ENCODE peak calls at places on chromosomes 3 and 15, in five cellular contexts. One of them, this sample, is unnamed.

GRCh38 chr3:113006350-113007056 is 15.7 kb downstream of the GTPBP8 start:
- DNase-seq in CD8-positive, alpha-beta T cell: no peak
- DNase-seq in neural crest cell: no peak
- DNase-seq in Caco-2: no peak
- DNase-seq in left ventricle myocardium inferior: no peak
- DNase-seq in this sample: no peak

GRCh38 chr3:15291589-15292541 is 40.5 kb downstream of the SH3BP5 start:
- DNase-seq in Caco-2: no peak
- DNase-seq in CD8-positive, alpha-beta T cell: peak; percentile 73
- DNase-seq in left ventricle myocardium inferior: no peak
- DNase-seq in neural crest cell: no peak
- DNase-seq in this sample: no peak

GRCh38 chr3:120741837-120742197 is 499 bp downstream of the RABL3 start:
- DNase-seq in neural crest cell: no peak
- DNase-seq in CD8-positive, alpha-beta T cell: no peak
- DNase-seq in Caco-2: no peak
- DNase-seq in left ventricle myocardium inferior: no peak
- DNase-seq in this sample: no peak

GRCh38 chr3:140748903-140749302 is 71.0 kb downstream of the TRIM42 start:
- DNase-seq in Caco-2: no peak
- DNase-seq in neural crest cell: no peak
- DNase-seq in CD8-positive, alpha-beta T cell: no peak
- DNase-seq in left ventricle myocardium inferior: no peak
- DNase-seq in this sample: no peak

GRCh38 chr3:29335438-29335837 is 54.6 kb downstream of the RBMS3 start:
- DNase-seq in neural crest cell: peak; percentile 17
- DNase-seq in left ventricle myocardium inferior: peak; percentile 68
- DNase-seq in CD8-positive, alpha-beta T cell: no peak
- DNase-seq in Caco-2: no peak
- DNase-seq in this sample: peak; percentile 89

GRCh38 chr3:186772281-186772885 is 11.0 kb upstream of the EIF4A2 start:
- DNase-seq in Caco-2: no peak
- DNase-seq in CD8-positive, alpha-beta T cell: no peak
- DNase-seq in neural crest cell: no peak
- DNase-seq in left ventricle myocardium inferior: no peak
- DNase-seq in this sample: no peak

GRCh38 chr15:29904731-29905417 is 82.6 kb upstream of the TJP1 start:
- DNase-seq in CD8-positive, alpha-beta T cell: no peak
- DNase-seq in left ventricle myocardium inferior: no peak
- DNase-seq in neural crest cell: no peak
- DNase-seq in Caco-2: no peak
- DNase-seq in this sample: no peak

GRCh38 chr3:36944641-36945270 is at the start of gene TRANK1:
- DNase-seq in left ventricle myocardium inferior: peak; percentile 63
- DNase-seq in neural crest cell: peak; percentile 39
- DNase-seq in CD8-positive, alpha-beta T cell: peak; percentile 80
- DNase-seq in Caco-2: peak; percentile 50
- DNase-seq in this sample: peak; percentile 80

GRCh38 chr3:87236093-87236492 is 9.0 kb downstream of the CHMP2B start:
- DNase-seq in CD8-positive, alpha-beta T cell: no peak
- DNase-seq in neural crest cell: no peak
- DNase-seq in Caco-2: no peak
- DNase-seq in left ventricle myocardium inferior: no peak
- DNase-seq in this sample: no peak

GRCh38 chr3:61442696-61443095 is 118.7 kb upstream of the PTPRG start:
- DNase-seq in neural crest cell: no peak
- DNase-seq in CD8-positive, alpha-beta T cell: no peak
- DNase-seq in Caco-2: no peak
- DNase-seq in left ventricle myocardium inferior: no peak
- DNase-seq in this sample: no peak

GRCh38 chr3:168061332-168061996 is 34.3 kb downstream of the GOLIM4 start:
- DNase-seq in Caco-2: peak; percentile 8
- DNase-seq in left ventricle myocardium inferior: no peak
- DNase-seq in CD8-positive, alpha-beta T cell: no peak
- DNase-seq in neural crest cell: no peak
- DNase-seq in this sample: no peak
- TF ChIP-seq CTCF in Caco-2: no peak
- TF ChIP-seq CTCF in left ventricle myocardium inferior: no peak
- TF ChIP-seq CTCF in CD8-positive, alpha-beta T cell: no peak
- TF ChIP-seq CTCF in neural crest cell: no peak
- TF ChIP-seq CTCF in this sample: no peak

DNA sequence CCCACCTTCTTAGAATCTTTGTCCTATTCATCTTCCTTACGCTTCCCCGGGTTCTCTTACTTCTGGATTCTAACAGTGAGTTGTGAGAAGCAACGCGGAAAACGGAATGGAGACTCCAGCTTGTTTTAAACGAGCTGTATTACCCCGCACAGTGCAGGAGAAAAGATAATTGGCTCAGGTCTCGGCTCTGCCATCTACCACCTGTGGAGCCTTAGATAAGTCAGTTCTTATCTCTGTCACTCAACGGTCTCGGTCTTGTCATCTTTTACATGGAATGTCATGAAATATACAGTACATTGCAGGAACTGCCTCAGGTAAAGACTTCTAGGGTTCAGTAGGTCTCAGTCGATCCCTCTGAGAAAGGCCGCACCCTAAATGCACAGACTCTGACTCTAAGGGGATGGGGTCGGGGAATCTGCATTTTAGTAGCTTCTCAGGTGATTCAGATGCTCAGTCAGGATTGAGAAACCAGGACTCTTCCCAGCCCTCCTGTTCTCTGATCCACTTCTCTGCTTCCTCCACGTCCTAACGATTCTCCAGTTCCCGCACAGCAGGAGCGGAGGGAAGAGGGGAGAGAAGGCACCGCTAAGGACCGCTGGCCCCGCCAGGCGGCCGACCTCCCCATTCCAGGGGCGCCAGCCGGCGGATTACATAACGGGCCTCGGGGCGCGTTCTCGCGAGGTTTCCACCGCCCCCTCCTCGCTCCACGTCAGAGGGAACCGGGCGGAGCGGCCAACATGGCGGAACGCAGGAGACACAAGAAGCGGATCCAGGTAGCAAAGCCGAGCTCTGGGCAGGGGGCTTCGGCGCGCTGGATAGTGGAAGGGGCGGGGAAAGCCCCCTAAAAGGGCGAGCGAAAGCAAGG is at the start of gene SEC62:
- DNase-seq in CD8-positive, alpha-beta T cell: peak; percentile 95
- DNase-seq in Caco-2: peak; percentile 95
- DNase-seq in neural crest cell: peak; percentile 91
- DNase-seq in left ventricle myocardium inferior: peak; percentile 95
- DNase-seq in this sample: peak; percentile 95
- TF ChIP-seq CTCF in CD8-positive, alpha-beta T cell: no peak
- TF ChIP-seq CTCF in Caco-2: peak; percentile 19
- TF ChIP-seq CTCF in neural crest cell: peak; percentile 56
- TF ChIP-seq CTCF in left ventricle myocardium inferior: peak; percentile 58
- TF ChIP-seq CTCF in this sample: no peak

DNA sequence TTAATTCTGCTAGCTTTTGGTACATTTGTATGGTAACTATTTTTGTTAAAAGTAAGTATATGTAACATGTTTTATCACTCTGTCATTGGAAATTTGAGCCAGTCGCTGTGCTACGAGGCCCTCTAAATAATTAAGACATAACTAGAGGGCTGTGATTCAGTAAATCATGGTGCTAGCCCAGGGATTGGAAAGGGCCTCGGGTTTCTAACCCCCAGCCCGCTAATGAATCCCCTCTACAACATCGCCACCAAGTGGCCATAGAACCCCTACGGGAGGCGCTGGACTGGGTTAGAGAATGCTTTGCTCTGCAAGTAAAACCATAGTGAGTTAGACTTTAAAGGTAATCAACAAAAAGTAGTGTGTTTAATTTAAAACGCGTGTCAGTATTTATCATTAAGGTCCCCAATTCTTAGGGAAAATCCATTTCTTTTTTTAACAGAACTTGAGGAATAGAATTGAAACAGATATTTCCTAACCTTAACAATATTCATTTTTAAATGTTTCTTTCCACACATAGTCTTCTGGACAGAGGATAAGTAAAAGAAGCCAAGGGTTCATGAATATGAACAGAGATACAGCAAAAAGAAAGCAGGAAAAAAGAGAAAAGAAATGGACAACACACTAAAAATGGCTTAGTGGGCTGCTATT is 744.7 kb downstream of the EPHA3 start:
- DNase-seq in Caco-2: peak; percentile 69
- DNase-seq in CD8-positive, alpha-beta T cell: no peak
- DNase-seq in left ventricle myocardium inferior: no peak
- DNase-seq in neural crest cell: peak; percentile 78
- DNase-seq in this sample: no peak
- TF ChIP-seq CTCF in Caco-2: peak; percentile 59
- TF ChIP-seq CTCF in CD8-positive, alpha-beta T cell: no peak
- TF ChIP-seq CTCF in left ventricle myocardium inferior: peak; percentile 55
- TF ChIP-seq CTCF in neural crest cell: peak; percentile 80
- TF ChIP-seq CTCF in this sample: peak; percentile 59

DNA sequence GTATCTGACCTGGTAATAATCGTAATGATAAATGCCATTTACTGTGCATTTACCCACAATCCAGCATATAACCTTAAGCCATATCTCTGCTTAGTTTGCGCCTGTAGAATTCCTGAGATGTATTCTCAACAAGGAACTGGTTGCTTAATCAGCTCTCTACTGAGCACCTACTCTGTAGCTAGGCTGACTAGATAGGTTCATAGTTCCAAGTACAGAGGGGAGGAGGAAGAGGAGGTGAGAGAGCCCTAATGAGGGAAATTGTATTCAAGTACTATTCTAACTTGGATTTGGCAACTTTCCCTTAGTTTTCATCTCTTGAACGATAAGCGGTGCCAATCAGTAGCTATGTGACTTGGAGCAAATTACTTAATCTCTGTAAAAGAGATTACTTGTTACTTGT is 5.6 kb upstream of the AKAP13 start:
- DNase-seq in left ventricle myocardium inferior: no peak
- DNase-seq in Caco-2: no peak
- DNase-seq in neural crest cell: no peak
- DNase-seq in CD8-positive, alpha-beta T cell: no peak
- DNase-seq in this sample: no peak
- TF ChIP-seq CTCF in left ventricle myocardium inferior: no peak
- TF ChIP-seq CTCF in Caco-2: no peak
- TF ChIP-seq CTCF in neural crest cell: no peak
- TF ChIP-seq CTCF in CD8-positive, alpha-beta T cell: no peak
- TF ChIP-seq CTCF in this sample: no peak

DNA sequence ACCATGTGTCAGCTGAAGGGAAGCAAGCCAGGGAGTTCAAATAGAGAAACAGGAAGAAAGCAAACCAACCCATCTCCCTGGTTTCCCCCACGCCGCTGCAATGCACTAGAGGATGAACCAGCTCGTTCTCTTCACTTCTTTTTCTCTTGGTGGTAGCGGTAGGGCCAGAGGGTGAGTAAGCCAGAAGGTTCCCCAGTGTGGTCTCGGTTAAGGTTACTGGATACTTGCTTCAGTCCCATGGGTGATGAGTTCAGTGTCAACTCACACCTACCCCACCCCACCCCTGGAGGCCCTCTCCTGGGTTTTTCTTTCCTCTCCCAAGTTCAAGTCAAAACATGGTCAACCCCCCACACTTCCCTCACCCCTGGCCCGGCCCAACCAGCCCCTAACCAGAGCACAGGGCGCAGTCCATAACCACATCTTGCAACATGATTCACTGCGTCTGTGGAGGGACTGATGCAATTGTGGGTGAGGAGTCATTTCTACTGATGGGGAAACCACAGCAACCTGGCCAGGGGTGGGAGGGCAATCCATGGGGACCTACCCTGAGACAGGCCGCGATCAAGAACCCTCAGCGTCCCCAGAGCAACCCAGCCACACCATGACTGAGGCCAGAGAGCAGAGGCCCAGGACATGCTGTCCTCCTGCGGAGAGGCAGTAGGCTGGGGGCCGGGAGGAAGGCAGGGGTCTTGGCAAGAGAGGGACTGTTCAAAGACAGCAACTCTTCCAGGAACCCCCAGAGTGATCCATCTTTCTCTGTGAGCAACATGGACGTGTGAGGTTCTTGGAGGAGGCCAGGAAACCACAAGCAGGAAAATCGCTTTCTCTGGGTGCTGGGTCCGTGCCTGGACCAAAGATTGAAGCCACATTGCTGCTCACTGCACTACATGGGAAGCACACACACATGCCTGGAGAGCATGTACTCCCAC is 276.6 kb downstream of the UACA start:
- DNase-seq in Caco-2: no peak
- DNase-seq in neural crest cell: no peak
- DNase-seq in left ventricle myocardium inferior: peak; percentile 30
- DNase-seq in CD8-positive, alpha-beta T cell: peak; percentile 52
- DNase-seq in this sample: no peak
- TF ChIP-seq CTCF in Caco-2: no peak
- TF ChIP-seq CTCF in neural crest cell: no peak
- TF ChIP-seq CTCF in left ventricle myocardium inferior: no peak
- TF ChIP-seq CTCF in CD8-positive, alpha-beta T cell: no peak
- TF ChIP-seq CTCF in this sample: no peak